ENCODE peak calls at places on chromosomes 2 and 18, in four cellular contexts. E, S, W and H are unnamed samples.

GRCh38 chr2:238985931-238986446 is 138.1 kb downstream of the TWIST2 start:
- DNase-seq in S (no peak), E (no peak), W (no peak), H (peak; percentile 38)

GRCh38 chr2:146576301-146576700 is 1268.5 kb upstream of the ACVR2A start:
- DNase-seq in E (no peak), S (peak; percentile 73), W (no peak), H (no peak)

GRCh38 chr2:43270930-43271615 is 44.7 kb upstream of the ZFP36L2 start:
- DNase-seq in W (no peak), S (no peak), E (no peak), H (no peak)

GRCh38 chr2:191352536-191352935 is 107.3 kb downstream of the MYO1B start:
- DNase-seq in W (no peak), S (peak; percentile 92), E (no peak), H (no peak)

GRCh38 chr18:62334110-62334509 is 9.0 kb downstream of the TNFRSF11A start:
- DNase-seq in W (no peak), S (peak; percentile 60), E (no peak), H (no peak)

GRCh38 chr2:241763551-241764271 is 12.9 kb upstream of the GAL3ST2 start:
- DNase-seq in S (no peak), E (no peak), W (no peak), H (no peak)

GRCh38 chr2:15159751-15160177 is 401.4 kb downstream of the NBAS start:
- DNase-seq in E (no peak), S (peak; percentile 63), W (peak; percentile 10), H (peak; percentile 54)

GRCh38 chr2:28325567-28326468 is 66.8 kb upstream of the FOSL2 start:
- DNase-seq in E (no peak), W (no peak), S (peak; percentile 62), H (no peak)

GRCh38 chr2:231605607-231606091 is 13.0 kb downstream of the TEX44 start:
- DNase-seq in W (no peak), S (no peak), E (peak; percentile 48), H (no peak)

GRCh38 chr2:42569883-42570282 is 1.5 kb downstream of the MTA3 start:
- DNase-seq in W (no peak), E (no peak), S (no peak), H (no peak)

GRCh38 chr2:127175406-127175805 is 44.7 kb downstream of the CYP27C1 start:
- DNase-seq in S (peak; percentile 40), E (peak; percentile 84), W (no peak), H (no peak)

GRCh38 chr18:41617592-41617991 is 337.4 kb upstream of the PIK3C3 start:
- DNase-seq in S (no peak), W (no peak), E (no peak), H (no peak)

GRCh38 chr2:207469380-207469779 is 60.4 kb upstream of the CREB1 start:
- DNase-seq in W (no peak), S (no peak), E (no peak), H (no peak)

GRCh38 chr2:190978389-190979053 is 35.5 kb downstream of the STAT1 start:
- DNase-seq in E (no peak), S (peak; percentile 88), W (no peak), H (no peak)

GRCh38 chr2:53407363-53408080 is 360.1 kb upstream of the CHAC2 start:
- DNase-seq in W (no peak), E (no peak), S (peak; percentile 46), H (no peak)

GRCh38 chr2:175690113-175690716 is 311.9 kb downstream of the LNPK start:
- DNase-seq in S (peak; percentile 54), W (peak; percentile 58), E (peak; percentile 25), H (peak; percentile 62)

GRCh38 chr2:240286596-240286995 is 146.1 kb upstream of the OTOS start:
- DNase-seq in W (no peak), S (no peak), E (no peak), H (no peak)

GRCh38 chr18:31680836-31681568 is 3.4 kb downstream of the B4GALT6 start:
- DNase-seq in E (no peak), S (no peak), W (peak; percentile 10), H (no peak)

GRCh38 chr2:238220892-238221521 is 17.5 kb upstream of the ILKAP start:
- DNase-seq in E (no peak), W (no peak), S (peak; percentile 30), H (no peak)

GRCh38 chr2:105376789-105377231 is 22.0 kb downstream of the FHL2 start:
- DNase-seq in S (peak; percentile 92), W (no peak), E (peak; percentile 6), H (no peak)

GRCh38 chr18:13725566-13726227 is 661 bp downstream of the FAM210A start:
- DNase-seq in S (peak; percentile 8), W (peak; percentile 25), E (no peak), H (no peak)

GRCh38 chr2:143823286-143823685 is 694.1 kb downstream of the ARHGAP15 start:
- DNase-seq in E (no peak), W (no peak), S (no peak), H (no peak)

GRCh38 chr2:9952286-9952737 is 819 bp downstream of the GRHL1 start:
- DNase-seq in E (no peak), W (no peak), S (no peak), H (no peak)

GRCh38 chr18:5530623-5531022 is 13.2 kb downstream of the EPB41L3 start:
- DNase-seq in S (no peak), E (no peak), W (no peak), H (no peak)

GRCh38 chr18:54585743-54586142 is 5.3 kb upstream of the DYNAP start:
- DNase-seq in S (no peak), E (no peak), W (no peak), H (no peak)

GRCh38 chr18:49111191-49111988 is 160.6 kb upstream of the SMAD7 start:
- DNase-seq in S (peak; percentile 76), E (no peak), W (no peak), H (no peak)

GRCh38 chr2:43539436-43539835 is 56.4 kb downstream of the THADA start:
- DNase-seq in E (no peak), W (no peak), S (no peak), H (no peak)

DNA sequence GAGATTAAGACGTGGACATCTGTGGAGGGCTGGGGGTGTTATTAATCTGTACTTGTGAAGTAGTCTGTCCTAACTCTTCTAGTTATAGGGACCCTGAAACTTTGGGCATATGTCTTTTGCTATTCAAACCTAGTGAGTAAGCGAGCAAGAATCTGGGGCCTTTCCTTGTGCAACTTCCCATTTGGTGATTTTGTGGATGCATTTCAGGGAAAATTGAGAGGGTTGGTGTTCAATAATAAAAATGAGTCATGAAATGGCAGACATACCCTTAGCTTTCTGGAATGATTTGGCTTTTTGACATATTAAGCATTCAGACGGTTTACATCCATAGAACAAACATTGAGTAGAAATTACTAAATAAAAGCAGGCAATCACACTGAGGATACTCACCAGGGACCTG is 17.0 kb downstream of the COL4A4 start:
- DNase-seq in W (no peak), S (peak; percentile 40), E (no peak), H (no peak)
- H3K4me1 ChIP-seq in W (no peaks in the 10 kb centered on the region), S (no peaks in the 10 kb centered on the region), E (no peaks in the 10 kb centered on the region), H (no peaks in the 10 kb centered on the region)

GRCh38 chr2:37780097-37780676 is 108.7 kb upstream of the CDC42EP3 start:
- DNase-seq in W (no peak), E (no peak), S (peak; percentile 79), H (no peak)
- H3K4me1 ChIP-seq in W (peaks cover 3% of the 10 kb centered on the region), E (peaks cover 7% of the 10 kb centered on the region), S (peaks cover 50% of the 10 kb centered on the region), H (no peaks in the 10 kb centered on the region)

DNA sequence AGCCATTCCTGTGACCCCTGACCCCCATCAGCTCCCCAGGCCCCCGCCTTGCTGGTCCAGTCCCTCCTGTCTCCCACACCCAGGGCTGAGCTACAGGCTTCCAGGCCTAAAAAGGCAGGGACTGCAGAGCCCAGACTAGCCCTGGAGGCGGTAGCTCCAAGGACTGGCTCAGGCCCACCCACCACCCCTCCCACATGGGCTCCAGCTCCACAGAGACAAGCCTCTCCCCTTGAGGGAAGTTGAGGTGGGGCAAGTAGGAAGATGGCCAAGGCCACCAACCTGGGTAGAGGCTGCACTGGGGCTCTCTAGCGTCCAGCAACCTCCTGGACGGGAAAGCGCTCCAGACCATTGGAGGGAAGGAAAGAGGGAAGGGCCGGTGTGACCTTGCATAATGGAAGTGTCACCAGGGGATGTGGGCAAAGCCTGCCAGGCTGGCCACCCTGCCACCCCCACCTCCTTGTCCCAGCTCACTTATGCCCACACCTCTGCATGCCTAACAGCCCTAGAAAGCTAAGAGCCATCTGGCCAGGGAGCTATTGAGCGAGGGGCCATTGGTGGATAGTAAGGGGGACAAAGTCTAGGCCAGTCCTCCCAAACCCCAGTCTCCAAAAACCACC is 63.1 kb downstream of the TNS1 start:
- DNase-seq in W (no peak), E (no peak), S (no peak), H (no peak)
- H3K4me1 ChIP-seq in W (no peaks in the 10 kb centered on the region), E (peaks cover 42% of the 10 kb centered on the region), S (peaks cover 58% of the 10 kb centered on the region), H (peaks cover 6% of the 10 kb centered on the region)

GRCh38 chr18:77073336-77074093 is 59.1 kb downstream of the MBP start:
- DNase-seq in E (no peak), W (no peak), S (no peak), H (no peak)
- H3K4me1 ChIP-seq in E (peaks cover 6% of the 10 kb centered on the region), W (no peaks in the 10 kb centered on the region), S (peaks cover 26% of the 10 kb centered on the region), H (peaks cover 10% of the 10 kb centered on the region)

GRCh38 chr2:138942466-138942865 is 162.3 kb upstream of the NXPH2 start:
- DNase-seq in S (no peak), E (no peak), W (no peak), H (peak; percentile 40)
- H3K4me1 ChIP-seq in S (no peaks in the 10 kb centered on the region), E (no peaks in the 10 kb centered on the region), W (no peaks in the 10 kb centered on the region), H (no peaks in the 10 kb centered on the region)